ENCODE peak calls at places on chromosomes 7 and 10, in five cellular contexts. A is IMR-90, V is hepatocyte, K is DND-41, T is mammary epithelial cell. U is an unnamed sample.

GRCh38 chr7:30027065-30027456 is 559 bp upstream of the FKBP14 start:
- DNase-seq in A (peak), T (peak), V (peak), K (no peak), U (peak)

GRCh38 chr7:155392726-155393570 is 65.0 kb upstream of the EN2 start:
- DNase-seq in V (no peak), K (no peak), T (no peak), A (no peak), U (no peak)

GRCh38 chr7:36455646-36456045 is 66.0 kb downstream of the ANLN start:
- DNase-seq in K (no peak), A (no peak), T (no peak), V (no peak), U (no peak)

GRCh38 chr10:71213127-71213616 is 802 bp downstream of the UNC5B start:
- DNase-seq in T (peak), A (peak), K (no peak), V (peak), U (peak)

GRCh38 chr7:105234886-105235285 is 153.8 kb downstream of the SRPK2 start:
- DNase-seq in T (no peak), K (no peak), A (no peak), V (no peak), U (no peak)

GRCh38 chr10:92785118-92785517 is 63.2 kb upstream of the EXOC6 start:
- DNase-seq in V (no peak), T (no peak), K (no peak), A (no peak), U (no peak)

GRCh38 chr7:31663072-31663471 is 23.9 kb upstream of the PPP1R17 start:
- DNase-seq in T (no peak), K (no peak), A (no peak), V (no peak), U (no peak)

GRCh38 chr10:25068152-25069058 is 52.0 kb downstream of the THNSL1 start:
- DNase-seq in A (peak), V (no peak), K (peak), T (peak), U (peak)

GRCh38 chr10:102421645-102422585 is 1.3 kb downstream of the FBXL15 start:
- DNase-seq in K (no peak), T (peak), V (peak), A (no peak), U (peak)

GRCh38 chr7:25383402-25383801 is 155.1 kb upstream of the NPVF start:
- DNase-seq in V (no peak), T (no peak), A (no peak), K (no peak), U (no peak)

GRCh38 chr10:95543459-95543858 is 17.7 kb downstream of the SORBS1 start:
- DNase-seq in K (no peak), T (no peak), A (no peak), V (no peak), U (no peak)

GRCh38 chr7:151694828-151695580 is 175.3 kb upstream of the RHEB start:
- DNase-seq in V (peak), T (no peak), K (no peak), A (no peak), U (no peak)

GRCh38 chr10:132638130-132638515 is 100.5 kb downstream of the INPP5A start:
- DNase-seq in K (no peak), A (no peak), V (no peak), T (no peak), U (no peak)
- TF ChIP-seq CTCF in K (no peak), A (no peak), V (no peak), T (no peak), U (no peak)

GRCh38 chr7:6502886-6503285 is 48.4 kb downstream of the GRID2IP start:
- DNase-seq in T (no peak), K (no peak), V (no peak), A (no peak), U (no peak)
- H3K4me3 ChIP-seq in T (no peak), K (no peak), V (peak), A (no peak), U (no peak)

GRCh38 chr10:127921075-127921750 is 14.3 kb downstream of the PTPRE start:
- DNase-seq in T (no peak), A (no peak), K (no peak), V (no peak), U (no peak)

GRCh38 chr10:127918570-127918969 is 11.7 kb downstream of the PTPRE start:
- DNase-seq in T (no peak), V (no peak), A (no peak), K (no peak), U (no peak)

GRCh38 chr10:127920319-127921074 is 13.6 kb downstream of the PTPRE start:
- DNase-seq in A (no peak), V (no peak), K (no peak), T (no peak), U (no peak)

GRCh38 chr10:127921751-127922140 is 14.8 kb downstream of the PTPRE start:
- DNase-seq in V (no peak), T (no peak), K (no peak), A (no peak), U (no peak)

DNA sequence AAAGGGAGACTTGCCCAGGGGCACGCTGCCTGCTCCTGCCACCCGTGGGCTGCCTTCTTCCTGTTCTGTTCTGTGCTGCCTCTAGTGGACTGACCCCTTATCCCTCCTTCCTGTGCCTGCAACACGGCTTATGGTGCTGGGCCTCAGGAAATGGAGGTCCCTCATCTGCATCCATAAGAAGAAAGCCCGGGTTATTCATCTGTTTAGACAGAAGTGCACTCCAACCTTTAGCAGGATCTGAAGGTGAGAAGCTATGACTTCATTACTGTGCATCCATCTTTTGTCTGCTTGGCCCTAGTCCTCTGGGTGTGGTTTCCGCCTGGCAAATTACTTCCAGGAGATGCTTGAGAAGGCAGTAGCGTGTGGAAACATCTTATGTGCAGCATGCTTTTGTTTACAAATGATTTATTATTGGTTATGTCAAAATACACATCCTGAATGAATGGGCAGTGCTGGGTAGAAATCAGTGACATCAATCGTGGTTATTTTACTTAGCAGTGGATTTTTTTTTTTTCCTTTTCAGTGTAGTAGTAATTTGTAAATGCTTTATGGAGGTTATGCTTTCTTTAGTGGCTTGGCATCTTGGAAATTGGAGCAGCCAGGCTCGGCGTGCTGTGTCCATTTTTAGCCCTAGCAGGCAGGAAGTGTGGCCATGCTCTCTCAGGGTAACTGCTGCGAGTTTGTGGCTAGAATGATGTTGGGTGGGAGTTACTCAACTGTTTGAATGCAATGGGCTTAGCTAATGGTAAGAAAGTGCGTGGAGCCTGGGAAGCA is 12.7 kb downstream of the PTPRE start:
- DNase-seq in K (peak), V (no peak), A (peak), T (no peak), U (peak)
- TF ChIP-seq CTCF in K (peak), V (peak), A (no peak), T (peak), U (peak)

GRCh38 chr7:100888529-100888987 is 957 bp downstream of the UFSP1 start:
- DNase-seq in T (no peak), V (no peak), A (no peak), K (no peak), U (no peak)
- H3K4me3 ChIP-seq in T (peak), V (peak), A (peak), K (peak), U (peak)

GRCh38 chr7:137591444-137591843 is 247.9 kb upstream of the PTN start:
- DNase-seq in A (peak), T (peak), K (no peak), V (peak), U (peak)

GRCh38 chr7:137590686-137591255 is 247.2 kb upstream of the PTN start:
- DNase-seq in A (no peak), T (no peak), V (no peak), K (no peak), U (no peak)

GRCh38 chr7:137590071-137590470 is 246.5 kb upstream of the PTN start:
- DNase-seq in K (no peak), V (no peak), T (no peak), A (no peak), U (peak)

GRCh38 chr7:137597856-137598255 is 248.9 kb downstream of the DGKI start:
- DNase-seq in K (no peak), V (no peak), A (no peak), T (no peak), U (no peak)

GRCh38 chr7:137592232-137592896 is 248.8 kb upstream of the PTN start:
- DNase-seq in T (peak), V (peak), A (peak), K (peak), U (peak)
- TF ChIP-seq CTCF in T (peak), V (peak), A (peak), K (peak), U (peak)

GRCh38 chr7:94401411-94401810 is 6.7 kb downstream of the COL1A2 start:
- DNase-seq in K (no peak), A (no peak), T (no peak), V (no peak), U (peak)
- H3K4me3 ChIP-seq in K (no peak), A (no peak), T (no peak), V (no peak), U (peak)

U was measured in choroid plexus epithelial cell.